ENCODE peak calls at places on chromosome 7, in five cellular contexts. V is H9, F is A549, P is endothelial cell, U is left lung. T is an unnamed sample.
A peak's percentile ranks its signal among the peaks of the same experiment; 100 is the strongest.

GRCh38 chr7:34123316-34123715 is 218.0 kb downstream of the BMPER start:
- DNase-seq in F (no peak), V (no peak), U (no peak), P (no peak), T (no peak)

GRCh38 chr7:50217961-50218360 is 86.6 kb upstream of the IKZF1 start:
- DNase-seq in F (no peak), P (no peak), V (no peak), U (no peak), T (no peak)

GRCh38 chr7:45893374-45893995 is 5.2 kb downstream of the IGFBP1 start:
- DNase-seq in U (no peak), V (no peak), F (no peak), P (no peak), T (no peak)

GRCh38 chr7:105782391-105783063 is 93.9 kb downstream of the ATXN7L1 start:
- DNase-seq in U (no peak), P (no peak), V (no peak), F (peak; percentile 53), T (no peak)

GRCh38 chr7:27840314-27840713 is 100.4 kb downstream of the TAX1BP1 start:
- DNase-seq in V (no peak), U (no peak), F (no peak), P (no peak), T (no peak)

GRCh38 chr7:2307690-2308107 is 6.5 kb downstream of the SNX8 start:
- DNase-seq in F (no peak), U (no peak), V (no peak), P (no peak), T (no peak)

GRCh38 chr7:101066141-101066857 is 19.0 kb upstream of the TRIM56 start:
- DNase-seq in V (no peak), U (no peak), P (no peak), F (no peak), T (no peak)

GRCh38 chr7:36264123-36264916 is 111.3 kb downstream of the EEPD1 start:
- DNase-seq in P (no peak), V (no peak), U (peak; percentile 75), F (no peak), T (no peak)

GRCh38 chr7:21253740-21254687 is 173.9 kb upstream of the SP4 start:
- DNase-seq in F (peak; percentile 50), V (peak; percentile 77), U (peak; percentile 34), P (peak; percentile 76), T (peak; percentile 77)

GRCh38 chr7:327991-328702 is 38.2 kb downstream of the FOXL3 start:
- DNase-seq in P (no peak), F (no peak), V (no peak), U (no peak), T (no peak)

GRCh38 chr7:40828686-40829085 is 693.9 kb downstream of the SUGCT start:
- DNase-seq in U (no peak), V (no peak), P (no peak), F (no peak), T (no peak)

GRCh38 chr7:31023877-31024276 is 28.2 kb upstream of the ADCYAP1R1 start:
- DNase-seq in F (no peak), V (no peak), U (no peak), P (no peak), T (no peak)

GRCh38 chr7:36262706-36263484 is 109.8 kb downstream of the EEPD1 start:
- DNase-seq in F (no peak), P (no peak), U (no peak), V (no peak), T (no peak)

GRCh38 chr7:134024729-134025128 is 102.4 kb upstream of the LRGUK start:
- DNase-seq in F (no peak), P (no peak), V (no peak), U (no peak), T (no peak)

GRCh38 chr7:31119249-31119648 is 67.1 kb downstream of the ADCYAP1R1 start:
- DNase-seq in P (no peak), U (no peak), V (no peak), F (no peak), T (no peak)

GRCh38 chr7:25894002-25894901 is 257.7 kb upstream of the NFE2L3 start:
- DNase-seq in P (peak; percentile 24), V (peak; percentile 75), U (peak; percentile 56), F (peak; percentile 43), T (no peak)

GRCh38 chr7:89507034-89507433 is 647.2 kb upstream of the STEAP1 start:
- DNase-seq in F (no peak), V (no peak), U (no peak), P (no peak), T (no peak)

GRCh38 chr7:12322287-12322902 is 81.3 kb downstream of the VWDE start:
- DNase-seq in V (no peak), P (no peak), U (no peak), F (peak; percentile 36), T (no peak)

GRCh38 chr7:108511939-108512338 is 14.0 kb downstream of the PNPLA8 start:
- DNase-seq in P (no peak), U (no peak), V (no peak), F (no peak), T (no peak)

GRCh38 chr7:12256025-12256570 is 45.0 kb downstream of the TMEM106B start:
- DNase-seq in U (no peak), V (no peak), F (peak; percentile 14), P (no peak), T (no peak)

DNA sequence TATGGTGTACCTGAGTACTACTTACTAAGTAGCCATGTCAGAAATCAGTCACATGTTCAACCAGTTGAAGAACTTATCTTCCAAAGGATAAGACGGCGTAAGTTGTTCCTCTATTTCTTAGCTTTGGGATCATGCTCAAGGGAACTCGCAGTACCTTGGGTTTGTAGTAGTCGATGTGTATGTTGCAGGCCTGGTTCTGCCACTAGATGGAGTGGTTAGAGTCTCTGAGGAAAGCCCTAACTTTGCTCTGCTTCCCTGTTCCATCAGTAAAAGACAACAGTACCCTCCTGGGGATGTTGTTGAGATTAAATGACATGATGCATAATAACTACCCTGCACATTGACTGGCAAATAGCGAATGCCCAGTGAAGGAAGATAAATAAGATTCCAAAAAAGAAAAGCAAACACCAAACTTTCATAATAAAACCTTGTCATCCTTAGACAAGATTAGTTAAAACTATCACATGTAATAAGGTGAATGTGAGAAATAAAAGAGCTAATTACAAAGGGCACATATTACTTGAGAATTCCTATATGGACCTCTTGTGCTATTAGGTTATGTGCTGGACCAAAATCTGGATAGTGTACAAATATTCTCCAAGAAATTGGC is 165.9 kb downstream of the ABCA13 start:
- DNase-seq in F (peak; percentile 37), P (peak; percentile 34), V (peak; percentile 54), U (no peak), T (no peak)
- TF ChIP-seq CTCF in F (peak; percentile 44), P (peak; percentile 53), V (peak; percentile 80), U (no peak), T (peak; percentile 71)

GRCh38 chr7:157238087-157238486 is 98.7 kb upstream of the DNAJB6 start:
- DNase-seq in F (peak; percentile 37), U (no peak), P (no peak), V (peak; percentile 59), T (no peak)
- TF ChIP-seq CTCF in F (peak; percentile 28), U (peak; percentile 23), P (no peak), V (peak; percentile 67), T (peak; percentile 33)

DNA sequence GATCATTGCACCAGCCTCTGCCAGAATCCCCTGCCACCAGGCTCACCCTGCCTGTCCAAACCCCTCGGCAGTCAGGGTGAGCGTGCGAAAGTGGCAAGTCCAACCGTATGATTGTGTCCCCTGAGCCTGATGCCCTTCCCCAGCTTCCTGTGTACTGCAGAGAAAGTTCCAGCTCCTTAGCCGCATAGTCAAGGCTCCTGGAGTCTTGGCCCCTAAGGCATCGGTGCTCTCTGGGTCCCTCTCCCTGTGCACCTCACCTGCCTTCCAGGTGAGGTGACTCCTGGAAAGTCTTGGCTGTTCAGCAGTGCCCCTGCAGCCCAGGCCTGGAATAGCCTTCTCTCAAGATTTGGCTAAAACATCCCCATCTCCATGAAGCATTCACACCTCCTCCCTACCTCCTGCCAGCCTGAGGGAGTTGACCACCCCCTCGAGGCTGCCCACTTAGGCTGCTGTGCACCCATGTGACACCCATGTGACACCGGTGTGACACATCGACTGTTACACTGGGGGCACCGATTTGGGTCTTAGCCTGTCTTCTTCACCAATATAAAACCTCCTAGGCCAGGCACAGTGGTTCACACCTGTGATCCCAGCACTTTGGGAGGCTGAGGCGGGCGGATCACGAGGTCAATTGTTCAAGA is 56.2 kb upstream of the ELN start:
- DNase-seq in F (peak; percentile 16), P (no peak), V (peak; percentile 84), U (no peak), T (peak; percentile 56)
- TF ChIP-seq CTCF in F (no peak), P (no peak), V (peak; percentile 70), U (no peak), T (no peak)

GRCh38 chr7:96953676-96954513 is 51.5 kb upstream of the DLX6 start:
- DNase-seq in U (no peak), F (no peak), V (no peak), P (no peak), T (no peak)

GRCh38 chr7:96952974-96953391 is 52.4 kb upstream of the DLX6 start:
- DNase-seq in F (no peak), U (no peak), P (no peak), V (no peak), T (no peak)

DNA sequence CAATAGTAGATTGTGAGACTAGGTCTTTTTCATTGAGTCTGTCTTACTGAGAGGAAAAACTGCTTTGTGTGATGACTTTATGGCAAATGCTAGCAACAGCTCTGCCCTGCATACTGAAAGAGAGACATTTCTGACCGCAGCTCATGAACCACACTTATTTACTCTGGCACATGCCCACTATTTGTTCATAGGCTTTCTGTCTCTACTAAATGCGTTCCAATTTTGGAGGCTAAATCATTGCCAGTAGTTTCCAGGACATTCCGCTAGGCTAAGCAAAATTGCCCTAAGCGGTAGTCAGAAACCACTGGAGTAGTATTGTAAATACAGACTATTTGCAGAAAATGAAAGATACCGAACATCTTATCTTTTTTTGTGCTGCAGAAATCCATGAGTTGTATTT is 55.6 kb upstream of the DLX6 start:
- DNase-seq in P (no peak), F (no peak), V (no peak), U (no peak), T (no peak)
- TF ChIP-seq CTCF in P (no peak), F (no peak), V (no peak), U (no peak), T (no peak)

GRCh38 chr7:155545348-155545747 is 1.0 kb downstream of the CNPY1 start:
- DNase-seq in U (no peak), P (no peak), F (no peak), V (no peak), T (no peak)
- TF ChIP-seq CTCF in U (no peak), P (peak; percentile 25), F (peak; percentile 21), V (peak; percentile 55), T (peak; percentile 62)

T was measured in type B pancreatic cell.